ENCODE peak calls at places on chromosomes 16 and 17, in ten cellular contexts. N, P, Y, M, W, T, O, V, J and X are unnamed samples.

GRCh38 chr16:67236551-67237395 is 9.8 kb downstream of the TMEM208 start:
- DNase-seq in T (no peak), V (peak; percentile 65), M (peak; percentile 53), N (peak; percentile 83), Y (peak; percentile 79), W (peak; percentile 46), J (peak; percentile 53), P (no peak), O (peak; percentile 40), X (no peak)

GRCh38 chr17:41665566-41666335 is 22.9 kb upstream of the EIF1 start:
- DNase-seq in M (peak; percentile 91), V (peak; percentile 84), Y (peak; percentile 86), O (peak; percentile 62), J (peak; percentile 84), W (peak; percentile 91), N (peak; percentile 95), T (peak; percentile 60), P (peak; percentile 79), X (peak; percentile 88)

GRCh38 chr16:78584991-78585390 is 485.5 kb downstream of the WWOX start:
- DNase-seq in N (no peak), J (no peak), Y (no peak), W (no peak), V (no peak), O (no peak), M (no peak), P (no peak), T (no peak), X (no peak)

GRCh38 chr16:63241476-63241875 is 1205.2 kb upstream of the CDH8 start:
- DNase-seq in J (no peak), T (no peak), M (no peak), O (no peak), V (no peak), W (no peak), Y (no peak), N (no peak), P (no peak), X (no peak)

GRCh38 chr17:46895171-46895570 is 27.8 kb upstream of the GOSR2 start:
- DNase-seq in J (no peak), N (no peak), M (no peak), V (no peak), W (no peak), T (no peak), Y (no peak), O (no peak), P (no peak), X (no peak)

GRCh38 chr16:1089822-1090619 is 6.0 kb downstream of the C1QTNF8 start:
- DNase-seq in V (no peak), Y (no peak), J (no peak), O (no peak), N (no peak), M (no peak), P (no peak), W (peak; percentile 81), T (no peak), X (peak; percentile 82)

GRCh38 chr17:41895617-41896016 is 23.1 kb downstream of the ACLY start:
- DNase-seq in N (no peak), V (no peak), J (no peak), O (no peak), M (no peak), T (no peak), Y (no peak), P (no peak), W (no peak), X (peak; percentile 30)

GRCh38 chr16:2159052-2159838 is 3.7 kb downstream of the TRAF7 start:
- DNase-seq in V (no peak), Y (no peak), O (no peak), J (no peak), N (no peak), T (no peak), P (peak; percentile 68), M (no peak), W (peak; percentile 52), X (no peak)

GRCh38 chr17:37568350-37569053 is 40.7 kb downstream of the SYNRG start:
- DNase-seq in V (no peak), J (no peak), P (no peak), M (no peak), T (no peak), W (no peak), O (no peak), Y (no peak), N (no peak), X (no peak)

GRCh38 chr17:1592751-1593629 is 30.4 kb upstream of the PITPNA start:
- DNase-seq in Y (no peak), P (no peak), W (no peak), O (no peak), T (no peak), J (no peak), M (no peak), V (no peak), N (no peak), X (no peak)

GRCh38 chr17:4908711-4909496 is 6.0 kb upstream of the CHRNE start:
- DNase-seq in J (peak; percentile 44), N (peak; percentile 90), T (no peak), Y (peak; percentile 71), P (peak; percentile 86), M (peak; percentile 69), W (peak; percentile 90), V (peak; percentile 61), O (peak; percentile 85), X (peak; percentile 92)

GRCh38 chr16:48162839-48163410 is 7.1 kb upstream of the ABCC12 start:
- DNase-seq in M (no peak), Y (no peak), O (no peak), V (no peak), P (no peak), J (no peak), W (no peak), T (no peak), N (no peak), X (no peak)

GRCh38 chr16:14609716-14610115 is 20.3 kb downstream of the PARN start:
- DNase-seq in V (no peak), T (no peak), J (no peak), P (no peak), W (no peak), N (no peak), Y (no peak), O (no peak), M (no peak), X (no peak)

GRCh38 chr16:54143410-54143809 is 143.2 kb downstream of the IRX3 start:
- DNase-seq in Y (no peak), P (no peak), O (no peak), J (no peak), N (no peak), T (no peak), V (no peak), M (no peak), W (no peak), X (no peak)

GRCh38 chr16:3087836-3088235 is 11.3 kb downstream of the ZSCAN10 start:
- DNase-seq in O (no peak), Y (no peak), V (no peak), N (no peak), J (no peak), W (peak; percentile 60), P (no peak), T (no peak), M (no peak), X (no peak)

GRCh38 chr17:50935201-50936124 is 69.3 kb upstream of the TOB1 start:
- DNase-seq in J (no peak), M (no peak), Y (no peak), O (no peak), N (peak; percentile 74), V (no peak), P (peak; percentile 52), T (no peak), W (peak; percentile 68), X (no peak)

GRCh38 chr17:27466748-27467375 is 10.6 kb downstream of the KSR1 start:
- DNase-seq in P (no peak), N (no peak), M (no peak), T (no peak), J (no peak), O (no peak), W (no peak), V (no peak), Y (peak; percentile 38), X (no peak)

GRCh38 chr16:3175157-3176153 is 12.5 kb upstream of the OR1F1 start:
- DNase-seq in P (no peak), N (no peak), M (no peak), W (no peak), Y (no peak), V (no peak), T (no peak), J (no peak), O (no peak), X (no peak)

GRCh38 chr17:17713839-17714238 is 32.6 kb downstream of the RAI1 start:
- DNase-seq in J (no peak), Y (no peak), T (no peak), P (no peak), M (no peak), W (no peak), N (no peak), V (no peak), O (no peak), X (peak; percentile 74)